ENCODE peak calls at places on chromosomes 12 and 14, in six cellular contexts. R is occipital lobe, W is globus pallidus, Q is GM04504, D is T-helper 1 cell, Z is left lung. J is an unnamed sample.

GRCh38 chr12:77591959-77592358 is 238.7 kb upstream of the NAV3 start:
- DNase-seq in Z (no peak), W (no peak), R (no peak), D (no peak), Q (no peak), J (no peak)

GRCh38 chr14:44530482-44530881 is 23.4 kb upstream of the FSCB start:
- DNase-seq in Q (no peak), D (no peak), W (no peak), R (no peak), Z (no peak), J (no peak)

GRCh38 chr12:106138646-106139421 is at the start of gene NUAK1:
- DNase-seq in R (peak), Q (no peak), D (no peak), W (peak), Z (peak), J (peak)

GRCh38 chr12:118060301-118061010 is 523 bp downstream of the WSB2 start:
- DNase-seq in W (peak), D (peak), Z (peak), R (peak), Q (no peak), J (peak)

GRCh38 chr12:34399631-34400422 is 377.5 kb downstream of the ALG10 start:
- DNase-seq in D (no peak), R (no peak), Z (peak), Q (no peak), W (no peak), J (no peak)

GRCh38 chr12:123894823-123895338 is 77.8 kb downstream of the CCDC92 start:
- DNase-seq in Q (no peak), R (no peak), W (no peak), D (no peak), Z (no peak), J (no peak)

GRCh38 chr14:76997257-76997970 is 31.1 kb downstream of the IRF2BPL start:
- DNase-seq in D (no peak), Q (no peak), R (no peak), W (no peak), Z (no peak), J (no peak)

GRCh38 chr14:52885230-52885629 is 65.6 kb downstream of the FERMT2 start:
- DNase-seq in R (no peak), Z (no peak), W (no peak), D (no peak), Q (no peak), J (no peak)

GRCh38 chr12:50546441-50547318 is 41.9 kb downstream of the DIP2B start:
- DNase-seq in Z (no peak), W (no peak), R (no peak), D (no peak), Q (no peak), J (no peak)

GRCh38 chr12:121800694-121801600 is 2.9 kb upstream of the SETD1B start:
- DNase-seq in R (peak), Q (no peak), W (peak), D (peak), Z (peak), J (peak)

GRCh38 chr14:22726012-22726411 is 40.5 kb upstream of the OXA1L start:
- DNase-seq in R (no peak), W (no peak), Z (no peak), D (no peak), Q (no peak), J (no peak)

GRCh38 chr12:113246478-113247122 is 25.3 kb downstream of the TPCN1 start:
- DNase-seq in R (no peak), D (no peak), Z (no peak), Q (no peak), W (peak), J (no peak)

GRCh38 chr12:115495300-115495699 is 782.2 kb downstream of the MED13L start:
- DNase-seq in Q (no peak), R (no peak), W (no peak), D (no peak), Z (no peak), J (no peak)

GRCh38 chr12:110668480-110669192 is 20.3 kb downstream of the HVCN1 start:
- DNase-seq in Z (no peak), R (no peak), Q (no peak), W (no peak), D (no peak), J (no peak)

J was measured in head of caudate nucleus.